ENCODE peak calls at places on chromosomes 5 and 9, in eight cellular contexts. U is fibroblast of mammary gland, O is kidney epithelial cell, P is breast epithelium, J is ascending aorta, A is GM20000, M is transverse colon, B is neural progenitor cell. T is an unnamed sample.

GRCh38 chr5:76345582-76345981 is 57.5 kb upstream of the IQGAP2 start:
- DNase-seq in U (peak), O (peak), P (no peak), J (no peak), A (no peak), M (no peak), B (no peak), T (no peak)

GRCh38 chr5:109690456-109691247 is 925 bp downstream of the MAN2A1 start:
- DNase-seq in U (peak), O (no peak), P (peak), J (peak), A (peak), M (peak), B (peak), T (peak)

GRCh38 chr5:124908603-124909451 is 162.4 kb upstream of the ZNF608 start:
- DNase-seq in U (peak), O (peak), P (no peak), J (no peak), A (peak), M (no peak), B (peak), T (no peak)

GRCh38 chr9:98521141-98521540 is 187.6 kb downstream of the GABBR2 start:
- DNase-seq in U (peak), O (peak), P (no peak), J (no peak), A (no peak), M (no peak), B (no peak), T (no peak)

GRCh38 chr5:53508125-53508524 is 27.7 kb downstream of the FST start:
- DNase-seq in U (peak), O (no peak), P (no peak), J (no peak), A (no peak), M (no peak), B (no peak), T (no peak)

GRCh38 chr9:72947987-72948465 is 4.8 kb downstream of the ALDH1A1 start:
- DNase-seq in U (no peak), O (peak), P (no peak), J (no peak), A (no peak), M (no peak), B (no peak), T (no peak)

GRCh38 chr9:20697021-20697719 is 13.1 kb downstream of the FOCAD start:
- DNase-seq in U (no peak), O (no peak), P (no peak), J (no peak), A (no peak), M (no peak), B (no peak), T (no peak)

GRCh38 chr9:32426278-32426939 is 42.0 kb downstream of the ACO1 start:
- DNase-seq in U (peak), O (peak), P (no peak), J (no peak), A (no peak), M (peak), B (no peak), T (no peak)

GRCh38 chr5:142611154-142611553 is 74.7 kb downstream of the FGF1 start:
- DNase-seq in U (peak), O (no peak), P (peak), J (peak), A (peak), M (peak), B (peak), T (peak)

GRCh38 chr5:542693-543311 is 18.6 kb upstream of the SLC9A3 start:
- DNase-seq in U (no peak), O (no peak), P (no peak), J (no peak), A (no peak), M (peak), B (no peak), T (peak)

GRCh38 chr5:84411832-84412605 is 27.3 kb upstream of the EDIL3 start:
- DNase-seq in U (peak), O (no peak), P (no peak), J (no peak), A (no peak), M (no peak), B (no peak), T (no peak)

GRCh38 chr9:24552526-24552925 is 6.8 kb upstream of the IZUMO3 start:
- DNase-seq in U (no peak), O (no peak), P (no peak), J (no peak), A (no peak), M (no peak), B (no peak), T (no peak)

GRCh38 chr5:146338774-146339714 is at the start of gene POU4F3:
- DNase-seq in U (no peak), O (no peak), P (no peak), J (no peak), A (no peak), M (no peak), B (peak), T (peak)

GRCh38 chr5:80198399-80198798 is 57.4 kb downstream of the SERINC5 start:
- DNase-seq in U (peak), O (no peak), P (no peak), J (no peak), A (no peak), M (no peak), B (no peak), T (peak)

GRCh38 chr9:6986416-6986815 is 228.6 kb downstream of the KDM4C start:
- DNase-seq in U (no peak), O (no peak), P (no peak), J (no peak), A (no peak), M (no peak), B (no peak), T (no peak)

GRCh38 chr5:54514841-54515432 is 2.6 kb upstream of the SNX18 start:
- DNase-seq in U (peak), O (peak), P (no peak), J (peak), A (no peak), M (no peak), B (no peak), T (no peak)

GRCh38 chr5:124704594-124705284 is 41.7 kb downstream of the ZNF608 start:
- DNase-seq in U (no peak), O (no peak), P (no peak), J (no peak), A (peak), M (no peak), B (no peak), T (no peak)

GRCh38 chr5:153551537-153552079 is 61.1 kb downstream of the GRIA1 start:
- DNase-seq in U (peak), O (peak), P (no peak), J (peak), A (no peak), M (no peak), B (peak), T (no peak)

GRCh38 chr5:112366987-112367386 is 52.1 kb downstream of the EPB41L4A start:
- DNase-seq in U (no peak), O (no peak), P (no peak), J (no peak), A (peak), M (no peak), B (peak), T (no peak)

GRCh38 chr5:424259-425110 is 18.5 kb upstream of the EXOC3 start:
- DNase-seq in U (peak), O (no peak), P (no peak), J (peak), A (peak), M (no peak), B (no peak), T (no peak)

GRCh38 chr5:171483453-171484177 is 64.2 kb downstream of the FGF18 start:
- DNase-seq in U (peak), O (no peak), P (no peak), J (peak), A (no peak), M (peak), B (no peak), T (peak)

DNA sequence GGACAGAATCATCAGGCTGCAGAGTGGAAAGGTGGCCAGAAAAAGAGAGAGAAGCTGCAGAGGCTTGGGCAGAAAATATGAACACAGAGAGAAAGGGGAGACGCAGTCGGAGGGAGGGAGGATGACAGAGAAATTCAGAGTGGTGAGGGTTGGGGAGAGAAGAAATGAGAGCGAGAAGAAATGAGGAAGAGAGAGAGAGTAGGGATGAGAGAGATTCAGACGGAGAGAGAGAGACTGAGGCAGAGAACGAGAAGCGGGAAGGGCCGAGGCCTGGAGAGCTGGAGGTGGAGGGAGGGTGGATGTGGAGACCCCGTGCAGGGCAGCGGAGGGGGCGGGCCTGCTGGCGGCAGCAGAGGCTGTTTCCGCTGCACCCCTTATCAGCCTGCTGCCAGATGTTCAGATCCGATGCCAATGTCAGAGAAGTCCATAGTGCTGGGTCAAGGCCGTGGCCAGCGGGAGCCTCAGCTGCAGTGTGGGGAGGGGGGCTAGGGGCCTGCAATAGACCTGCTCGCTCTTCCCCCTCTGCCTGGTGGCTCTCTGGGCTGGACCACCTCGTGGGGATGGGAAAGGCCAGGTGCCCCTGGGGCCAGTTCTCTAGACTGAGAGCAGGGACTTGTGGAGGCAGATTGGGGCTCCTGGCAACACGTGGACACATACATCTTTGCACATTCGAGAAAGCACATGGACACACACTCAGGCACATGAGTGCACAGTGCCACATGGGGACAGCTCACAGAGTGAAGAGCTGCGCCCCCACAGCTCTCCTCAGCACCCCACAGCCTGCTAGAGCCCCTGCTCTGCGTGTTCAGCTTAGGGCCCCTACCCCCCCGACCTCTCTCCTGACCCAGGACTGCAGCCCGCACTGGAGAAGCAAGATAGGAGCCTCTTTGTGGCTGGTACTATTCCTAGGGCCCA is 4.9 kb upstream of the NR5A1 start:
- DNase-seq in U (no peak), O (no peak), P (no peak), J (no peak), A (no peak), M (no peak), B (no peak), T (no peak)
- TF ChIP-seq CTCF in U (no peak), O (no peak), P (no peak), J (no peak), A (no peak), M (no peak), B (no peak), T (no peak)

GRCh38 chr5:26323794-26324193 is 714.6 kb downstream of the CDH9 start:
- DNase-seq in U (no peak), O (no peak), P (no peak), J (no peak), A (no peak), M (no peak), B (no peak), T (no peak)

GRCh38 chr5:26326153-26326759 is 712.1 kb downstream of the CDH9 start:
- DNase-seq in U (no peak), O (no peak), P (no peak), J (no peak), A (no peak), M (no peak), B (no peak), T (no peak)

DNA sequence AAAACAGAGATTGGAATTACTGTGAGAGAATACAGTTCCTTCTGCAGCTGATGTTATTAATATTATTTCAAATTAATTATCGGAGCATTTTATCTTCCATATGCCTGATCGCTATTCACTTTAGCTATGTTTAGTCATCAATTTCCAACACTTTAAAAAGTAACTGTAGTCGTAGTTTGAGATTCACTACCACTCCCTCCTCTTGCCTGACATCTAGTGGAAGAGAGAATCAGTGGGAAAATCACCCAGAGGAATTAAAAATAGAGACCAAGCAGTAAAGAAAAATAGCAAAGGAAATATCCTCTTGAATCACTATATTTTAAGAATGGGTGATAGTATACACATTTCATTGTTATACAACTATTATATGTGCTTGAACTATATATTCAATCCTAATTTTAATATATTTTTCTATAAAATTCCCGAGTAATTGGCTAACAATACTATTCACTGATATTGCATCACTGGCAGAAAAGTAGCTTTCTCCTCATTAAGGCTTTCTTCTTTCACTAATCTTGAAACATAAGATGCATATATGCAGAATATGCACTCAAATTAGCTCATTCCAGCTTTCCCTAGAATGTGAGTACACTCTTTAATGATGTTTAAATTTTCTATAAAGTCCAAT is 708.7 kb downstream of the CDH9 start:
- DNase-seq in U (peak), O (no peak), P (no peak), J (no peak), A (no peak), M (no peak), B (peak), T (no peak)
- TF ChIP-seq CTCF in U (peak), O (peak), P (no peak), J (no peak), A (no peak), M (no peak), B (peak), T (peak)

GRCh38 chr9:88077071-88077617 is 61.1 kb downstream of the SPATA31C2 start:
- DNase-seq in U (no peak), O (no peak), P (no peak), J (no peak), A (no peak), M (no peak), B (no peak), T (no peak)

GRCh38 chr9:88076286-88077070 is 61.8 kb downstream of the SPATA31C2 start:
- DNase-seq in U (peak), O (peak), P (peak), J (peak), A (no peak), M (peak), B (peak), T (peak)

GRCh38 chr9:88072831-88073365 is 65.4 kb downstream of the SPATA31C2 start:
- DNase-seq in U (no peak), O (no peak), P (no peak), J (no peak), A (no peak), M (no peak), B (no peak), T (no peak)

GRCh38 chr9:88074931-88075330 is 63.3 kb downstream of the SPATA31C2 start:
- DNase-seq in U (no peak), O (no peak), P (no peak), J (no peak), A (no peak), M (no peak), B (no peak), T (no peak)

DNA sequence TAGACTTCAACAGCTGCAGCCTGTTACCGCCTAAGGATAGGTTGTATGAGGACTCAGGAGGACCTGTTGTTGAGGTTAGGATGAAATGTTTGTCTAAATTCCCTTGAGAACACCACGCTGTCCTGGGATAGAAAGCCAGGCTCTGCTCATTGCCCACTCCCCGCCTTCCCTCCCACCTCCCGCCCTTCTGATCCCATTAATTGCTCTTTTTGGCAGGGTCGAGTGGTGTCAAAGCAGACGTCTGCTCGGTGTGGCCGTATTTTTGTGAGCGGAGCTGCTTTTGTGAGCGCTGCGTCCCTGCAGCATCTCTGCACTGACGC is 62.3 kb downstream of the SPATA31C2 start:
- DNase-seq in U (no peak), O (no peak), P (no peak), J (no peak), A (no peak), M (no peak), B (no peak), T (no peak)
- TF ChIP-seq CTCF in U (no peak), O (no peak), P (no peak), J (no peak), A (no peak), M (no peak), B (no peak), T (no peak)

GRCh38 chr5:82886911-82887310 is 190.3 kb downstream of the TMEM167A start:
- DNase-seq in U (no peak), O (peak), P (no peak), J (no peak), A (no peak), M (no peak), B (no peak), T (no peak)

GRCh38 chr5:82882316-82882715 is 194.9 kb downstream of the TMEM167A start:
- DNase-seq in U (no peak), O (no peak), P (no peak), J (no peak), A (no peak), M (no peak), B (no peak), T (no peak)

GRCh38 chr5:82884821-82885471 is 192.2 kb downstream of the TMEM167A start:
- DNase-seq in U (no peak), O (no peak), P (no peak), J (no peak), A (no peak), M (no peak), B (no peak), T (no peak)

GRCh38 chr5:82881571-82882200 is 195.5 kb downstream of the TMEM167A start:
- DNase-seq in U (no peak), O (no peak), P (no peak), J (no peak), A (peak), M (no peak), B (no peak), T (no peak)

GRCh38 chr5:82885657-82886389 is 191.4 kb downstream of the TMEM167A start:
- DNase-seq in U (peak), O (peak), P (no peak), J (no peak), A (peak), M (no peak), B (no peak), T (no peak)
- TF ChIP-seq CTCF in U (no peak), O (peak), P (no peak), J (no peak), A (no peak), M (no peak), B (no peak), T (no peak)

DNA sequence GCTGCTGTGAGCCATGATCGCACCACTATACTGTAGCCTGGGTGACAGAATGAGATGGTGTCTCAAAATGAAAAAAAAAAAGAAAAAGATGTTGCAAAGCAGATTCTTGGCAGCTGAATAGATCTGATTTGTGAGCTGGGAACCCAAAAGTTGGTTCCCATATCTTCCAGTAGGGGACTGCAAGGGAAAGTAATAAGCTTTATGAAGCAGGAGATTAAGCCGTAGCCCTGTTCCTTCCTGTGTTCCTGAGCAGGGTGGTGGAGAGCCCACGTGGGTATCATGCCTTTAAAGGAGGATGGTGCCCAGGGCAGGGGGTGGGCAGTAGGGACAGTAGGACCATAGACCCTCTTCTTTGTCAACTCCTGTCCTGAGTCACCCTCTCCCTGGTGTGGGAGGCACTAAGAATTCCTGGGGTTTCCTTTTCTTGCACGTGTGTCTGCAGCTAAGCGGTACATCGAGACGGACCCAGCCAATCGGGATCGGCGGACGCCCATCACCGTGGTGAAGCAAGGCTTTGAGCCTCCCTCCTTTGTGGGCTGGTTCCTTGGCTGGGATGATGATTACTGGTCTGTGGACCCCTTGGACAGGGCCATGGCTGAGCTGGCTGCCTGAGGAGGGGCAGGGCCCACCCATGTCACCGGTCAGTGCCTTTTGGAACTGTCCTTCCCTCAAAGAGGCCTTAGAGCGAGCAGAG is 37.9 kb downstream of the STOM start:
- DNase-seq in U (peak), O (no peak), P (no peak), J (no peak), A (no peak), M (no peak), B (no peak), T (no peak)
- TF ChIP-seq CTCF in U (peak), O (peak), P (peak), J (peak), A (no peak), M (peak), B (peak), T (peak)

GRCh38 chr5:160119905-160120266 is 636 bp upstream of the PWWP2A start:
- DNase-seq in U (no peak), O (no peak), P (no peak), J (no peak), A (no peak), M (no peak), B (no peak), T (no peak)
- TF ChIP-seq CTCF in U (peak), O (no peak), P (no peak), J (peak), A (no peak), M (peak), B (peak), T (no peak)

DNA sequence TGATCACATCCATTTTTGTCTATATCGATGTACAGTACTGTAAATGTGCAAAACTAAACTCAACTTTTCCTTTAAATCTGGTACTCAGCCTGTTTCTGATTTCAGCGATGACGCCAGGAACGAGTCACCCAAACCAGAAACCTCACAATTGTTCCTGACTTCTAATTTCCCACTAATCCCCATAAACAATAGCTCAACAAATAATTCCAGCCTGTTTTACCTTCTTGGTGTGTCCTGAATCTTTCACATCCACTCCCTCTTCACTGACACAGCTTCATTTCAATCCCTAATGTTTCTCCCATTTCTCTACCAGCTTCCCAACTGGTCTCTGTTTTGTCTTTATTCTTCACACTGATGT is 98.0 kb upstream of the SLC30A5 start:
- DNase-seq in U (peak), O (no peak), P (no peak), J (no peak), A (no peak), M (no peak), B (no peak), T (no peak)
- TF ChIP-seq CTCF in U (no peak), O (no peak), P (no peak), J (no peak), A (no peak), M (no peak), B (no peak), T (no peak)

GRCh38 chr5:108484035-108484434 is 102.1 kb upstream of the FBXL17 start:
- DNase-seq in U (no peak), O (no peak), P (no peak), J (no peak), A (no peak), M (no peak), B (no peak), T (no peak)

GRCh38 chr5:108481355-108481931 is 99.5 kb upstream of the FBXL17 start:
- DNase-seq in U (peak), O (no peak), P (no peak), J (no peak), A (peak), M (no peak), B (peak), T (no peak)
- TF ChIP-seq CTCF in U (peak), O (peak), P (no peak), J (no peak), A (no peak), M (no peak), B (peak), T (no peak)